ENCODE peak calls at places on chromosomes 6 and 20, in five cellular contexts. E is upper lobe of left lung, C is hepatocyte, M is kidney epithelial cell, B is NB4. F is an unnamed sample.

GRCh38 chr6:79687759-79688158 is 56.6 kb downstream of the SH3BGRL2 start:
- DNase-seq in E (no peak), C (peak; percentile 18), M (no peak), B (no peak), F (no peak)

GRCh38 chr20:9072741-9073310 is 3.9 kb downstream of the PLCB4 start:
- DNase-seq in E (no peak), C (peak; percentile 27), M (no peak), B (no peak), F (no peak)

GRCh38 chr6:43803055-43803782 is 33.2 kb downstream of the VEGFA start:
- DNase-seq in E (no peak), C (no peak), M (no peak), B (peak; percentile 57), F (no peak)

GRCh38 chr6:163413345-163414116 is 987 bp upstream of the QKI start:
- DNase-seq in E (peak; percentile 90), C (peak; percentile 95), M (peak; percentile 69), B (peak; percentile 89), F (peak; percentile 94)

GRCh38 chr6:44642870-44643522 is 255.5 kb downstream of the CDC5L start:
- DNase-seq in E (no peak), C (no peak), M (no peak), B (peak; percentile 12), F (no peak)

GRCh38 chr6:20647585-20647984 is 113.3 kb downstream of the CDKAL1 start:
- DNase-seq in E (no peak), C (no peak), M (no peak), B (no peak), F (no peak)

GRCh38 chr6:3222506-3223038 is 4.9 kb downstream of the TUBB2B start:
- DNase-seq in E (no peak), C (no peak), M (no peak), B (no peak), F (no peak)

GRCh38 chr6:121143476-121143875 is 190.8 kb downstream of the TBC1D32 start:
- DNase-seq in E (no peak), C (no peak), M (no peak), B (no peak), F (no peak)

GRCh38 chr6:154218336-154218735 is 138.3 kb downstream of the IPCEF1 start:
- DNase-seq in E (no peak), C (no peak), M (no peak), B (peak; percentile 44), F (no peak)

GRCh38 chr6:3500262-3501001 is 43.6 kb upstream of the SLC22A23 start:
- DNase-seq in E (no peak), C (peak; percentile 30), M (no peak), B (no peak), F (no peak)

GRCh38 chr6:154247119-154247814 is 109.3 kb downstream of the IPCEF1 start:
- DNase-seq in E (no peak), C (no peak), M (no peak), B (peak; percentile 41), F (no peak)

GRCh38 chr6:938271-939046 is 245.5 kb upstream of the EXOC2 start:
- DNase-seq in E (no peak), C (no peak), M (no peak), B (no peak), F (no peak)

GRCh38 chr20:33791959-33792597 is 19.1 kb upstream of the CHMP4B start:
- DNase-seq in E (peak; percentile 50), C (peak; percentile 59), M (no peak), B (peak; percentile 49), F (peak; percentile 31)

GRCh38 chr6:149961728-149962425 is 1.9 kb upstream of the ULBP1 start:
- DNase-seq in E (no peak), C (no peak), M (no peak), B (peak; percentile 52), F (no peak)

GRCh38 chr6:162726997-162727346 is 594 bp downstream of the PRKN start:
- DNase-seq in E (no peak), C (no peak), M (no peak), B (peak; percentile 34), F (no peak)

GRCh38 chr6:37134622-37135191 is 35.2 kb upstream of the PIM1 start:
- DNase-seq in E (peak; percentile 74), C (peak; percentile 71), M (peak; percentile 96), B (no peak), F (no peak)

GRCh38 chr6:22886881-22887581 is 317.7 kb downstream of the HDGFL1 start:
- DNase-seq in E (no peak), C (no peak), M (no peak), B (no peak), F (no peak)

GRCh38 chr6:77474286-77474956 is 11.1 kb upstream of the HTR1B start:
- DNase-seq in E (no peak), C (no peak), M (no peak), B (no peak), F (no peak)

GRCh38 chr6:42049116-42049809 is 1.1 kb upstream of the TAF8 start:
- DNase-seq in E (peak; percentile 37), C (no peak), M (no peak), B (no peak), F (peak; percentile 23)

GRCh38 chr6:158744986-158745430 is 74.2 kb downstream of the EZR start:
- DNase-seq in E (no peak), C (no peak), M (no peak), B (no peak), F (no peak)

GRCh38 chr6:145756170-145756662 is 20.9 kb upstream of the EPM2A start:
- DNase-seq in E (peak; percentile 54), C (peak; percentile 58), M (no peak), B (peak; percentile 75), F (no peak)

GRCh38 chr6:40334496-40334895 is 252.7 kb downstream of the LRFN2 start:
- DNase-seq in E (no peak), C (no peak), M (no peak), B (no peak), F (no peak)

GRCh38 chr6:87244380-87244779 is 78.0 kb upstream of the SMIM8 start:
- DNase-seq in E (no peak), C (peak; percentile 20), M (no peak), B (no peak), F (no peak)

GRCh38 chr6:106546322-106547052 is 82.8 kb downstream of the RTN4IP1 start:
- DNase-seq in E (no peak), C (peak; percentile 16), M (peak; percentile 67), B (peak; percentile 76), F (no peak)

GRCh38 chr20:52076164-52076563 is 115.4 kb downstream of the ZFP64 start:
- DNase-seq in E (no peak), C (no peak), M (no peak), B (no peak), F (no peak)

GRCh38 chr6:131197716-131198115 is 62.4 kb downstream of the AKAP7 start:
- DNase-seq in E (no peak), C (no peak), M (no peak), B (no peak), F (no peak)

GRCh38 chr6:158751192-158751591 is 68.0 kb downstream of the EZR start:
- DNase-seq in E (no peak), C (no peak), M (no peak), B (no peak), F (no peak)

GRCh38 chr6:169807699-169808607 is 56.5 kb downstream of the ERMARD start:
- DNase-seq in E (no peak), C (no peak), M (no peak), B (no peak), F (peak; percentile 13)

GRCh38 chr20:52405417-52405816 is 213.8 kb upstream of the ZFP64 start:
- DNase-seq in E (no peak), C (no peak), M (no peak), B (peak; percentile 50), F (no peak)

GRCh38 chr20:13816757-13817156 is 31.9 kb downstream of the NDUFAF5 start:
- DNase-seq in E (no peak), C (no peak), M (no peak), B (no peak), F (no peak)

DNA sequence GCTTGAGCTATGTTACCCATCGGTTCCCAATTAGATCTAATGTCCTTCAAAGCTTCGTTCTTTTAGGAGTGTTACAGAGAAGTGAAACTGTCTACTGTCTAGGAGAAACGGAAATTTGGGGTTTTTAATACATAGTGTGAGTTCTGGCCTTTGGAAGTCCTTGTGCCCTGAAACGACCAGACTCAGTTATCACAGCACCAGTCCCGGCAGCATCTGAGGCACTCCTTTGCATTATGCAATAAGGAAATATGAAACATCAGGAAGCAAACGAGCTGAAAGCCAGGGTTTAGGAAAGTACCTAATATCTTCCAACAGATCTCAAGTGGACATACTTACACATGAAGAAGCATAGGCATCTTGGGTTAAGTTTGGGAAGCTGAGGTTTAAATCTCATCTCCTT is 61.8 kb upstream of the ADGRF1 start:
- DNase-seq in E (peak; percentile 51), C (peak; percentile 35), M (no peak), B (peak; percentile 38), F (no peak)
- TF ChIP-seq CTCF in E (no peak), C (no peak), M (no peak), B (no peak), F (no peak)

DNA sequence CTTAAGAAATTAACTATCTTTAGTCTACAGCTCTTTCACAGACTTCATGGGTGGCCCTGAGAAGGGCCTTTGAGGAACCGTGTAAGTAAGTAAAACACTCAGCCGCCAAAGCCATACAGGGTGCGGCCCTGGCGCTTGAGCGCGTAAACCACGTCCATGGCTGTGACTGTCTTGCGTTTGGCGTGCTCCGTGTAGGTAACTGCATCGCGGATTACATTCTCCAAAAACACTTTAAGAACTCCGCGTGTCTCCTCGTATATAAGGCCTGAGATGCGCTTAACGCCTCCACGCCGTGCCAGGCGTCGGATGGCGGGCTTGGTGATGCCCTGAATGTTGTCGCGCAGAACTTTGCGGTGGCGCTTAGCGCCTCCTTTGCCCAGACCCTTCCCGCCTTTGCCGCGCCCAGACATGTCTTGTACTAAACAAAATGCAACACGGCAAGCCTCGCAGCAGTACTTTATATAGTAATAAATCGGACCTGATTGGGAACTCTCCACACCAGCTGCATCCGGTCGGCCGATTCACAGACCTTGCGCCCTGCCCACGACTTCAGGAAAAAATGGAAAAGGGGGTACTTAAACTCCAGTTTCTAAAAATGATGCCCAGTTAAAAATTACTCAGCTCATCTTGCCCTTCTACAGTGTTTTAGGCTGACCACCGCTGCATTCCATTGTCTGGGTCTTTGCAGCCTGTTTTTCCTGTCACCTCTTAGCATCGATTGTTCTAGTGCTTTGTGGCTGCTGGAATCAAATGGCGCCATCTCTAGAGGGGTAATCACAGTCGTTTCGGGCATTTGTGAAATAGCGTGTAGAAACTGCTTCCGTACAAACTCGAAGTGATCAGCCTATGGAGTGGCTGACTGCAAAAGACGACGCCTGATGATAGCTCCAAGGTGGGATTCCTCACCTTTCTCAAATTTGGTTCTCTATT is 38.8 kb downstream of the OR2B2 start:
- DNase-seq in E (peak; percentile 64), C (peak; percentile 35), M (no peak), B (peak; percentile 98), F (peak; percentile 68)
- TF ChIP-seq CTCF in E (no peak), C (no peak), M (no peak), B (no peak), F (no peak)

DNA sequence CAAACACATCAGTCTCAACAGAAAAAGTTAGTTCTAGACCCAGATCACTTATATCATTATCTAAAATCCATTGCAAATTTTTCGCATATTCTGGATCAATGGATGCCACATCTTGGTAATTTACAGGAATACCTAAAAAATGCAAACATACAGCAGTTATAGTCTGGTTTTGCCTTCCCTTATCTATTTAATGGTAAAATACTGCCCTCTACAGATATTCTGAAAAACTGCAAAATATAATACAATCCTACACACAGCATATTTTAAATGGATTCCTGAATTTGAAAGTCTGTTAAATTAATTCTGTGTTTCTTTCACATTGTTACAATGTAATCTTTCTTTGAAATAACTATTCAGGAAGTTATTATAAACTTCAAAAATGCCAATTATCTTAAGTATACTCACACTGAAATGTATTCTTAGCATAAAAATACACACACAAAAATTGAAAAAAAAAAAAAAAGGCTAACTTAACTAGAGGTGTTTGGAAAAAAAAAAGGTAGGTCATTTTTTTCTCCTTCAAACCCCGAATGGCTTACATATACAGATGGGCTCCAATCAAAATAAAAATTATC is 88.4 kb downstream of the HACE1 start:
- DNase-seq in E (no peak), C (peak; percentile 11), M (no peak), B (peak; percentile 53), F (no peak)
- TF ChIP-seq CTCF in E (peak; percentile 42), C (peak; percentile 78), M (peak; percentile 29), B (no peak), F (peak; percentile 83)

GRCh38 chr6:78533876-78534275 is 333.5 kb upstream of the IRAK1BP1 start:
- DNase-seq in E (no peak), C (no peak), M (no peak), B (no peak), F (no peak)
- TF ChIP-seq CTCF in E (no peak), C (no peak), M (no peak), B (no peak), F (no peak)

F was measured in natural killer cell.